ENCODE peak calls at places on chromosome 10, in six cellular contexts. One of them, this sample, is unnamed.

GRCh38 chr10:99930731-99931550 is 78.8 kb downstream of the DNMBP start:
- DNase-seq in ascending aorta: no peak
- DNase-seq in IMR-90: peak
- DNase-seq in Caco-2: peak
- DNase-seq in stomach: peak
- DNase-seq in GM06990: no peak
- DNase-seq in this sample: peak

GRCh38 chr10:124604214-124605000 is 139.8 kb downstream of the FAM53B start:
- DNase-seq in ascending aorta: no peak
- DNase-seq in IMR-90: no peak
- DNase-seq in stomach: no peak
- DNase-seq in GM06990: no peak
- DNase-seq in Caco-2: no peak
- DNase-seq in this sample: no peak

GRCh38 chr10:1316806-1317131 is 260.6 kb downstream of the WDR37 start:
- DNase-seq in stomach: no peak
- DNase-seq in GM06990: no peak
- DNase-seq in Caco-2: no peak
- DNase-seq in IMR-90: no peak
- DNase-seq in ascending aorta: no peak
- DNase-seq in this sample: no peak

GRCh38 chr10:3094565-3095168 is 27.3 kb downstream of the PFKP start:
- DNase-seq in IMR-90: peak
- DNase-seq in Caco-2: peak
- DNase-seq in ascending aorta: no peak
- DNase-seq in GM06990: no peak
- DNase-seq in stomach: no peak
- DNase-seq in this sample: peak

GRCh38 chr10:44988957-44989620 is 10.5 kb upstream of the DEPP1 start:
- DNase-seq in Caco-2: no peak
- DNase-seq in stomach: no peak
- DNase-seq in GM06990: no peak
- DNase-seq in IMR-90: no peak
- DNase-seq in ascending aorta: peak
- DNase-seq in this sample: no peak

GRCh38 chr10:46523881-46524470 is 32.5 kb downstream of the GPRIN2 start:
- DNase-seq in ascending aorta: peak
- DNase-seq in stomach: peak
- DNase-seq in IMR-90: peak
- DNase-seq in GM06990: no peak
- DNase-seq in Caco-2: no peak
- DNase-seq in this sample: peak

GRCh38 chr10:133070810-133071209 is 16.9 kb upstream of the ADGRA1 start:
- DNase-seq in ascending aorta: no peak
- DNase-seq in stomach: no peak
- DNase-seq in Caco-2: no peak
- DNase-seq in IMR-90: no peak
- DNase-seq in GM06990: no peak
- DNase-seq in this sample: no peak

GRCh38 chr10:104035817-104036384 is 49.8 kb downstream of the COL17A1 start:
- DNase-seq in stomach: no peak
- DNase-seq in GM06990: no peak
- DNase-seq in IMR-90: no peak
- DNase-seq in ascending aorta: no peak
- DNase-seq in Caco-2: no peak
- DNase-seq in this sample: no peak

GRCh38 chr10:62779487-62780248 is 24.9 kb upstream of the ADO start:
- DNase-seq in GM06990: peak
- DNase-seq in stomach: peak
- DNase-seq in IMR-90: peak
- DNase-seq in Caco-2: no peak
- DNase-seq in ascending aorta: no peak
- DNase-seq in this sample: peak

GRCh38 chr10:24816997-24817396 is 93.3 kb upstream of the ARHGAP21 start:
- DNase-seq in stomach: no peak
- DNase-seq in ascending aorta: no peak
- DNase-seq in GM06990: no peak
- DNase-seq in IMR-90: no peak
- DNase-seq in Caco-2: no peak
- DNase-seq in this sample: no peak

GRCh38 chr10:119616879-119617580 is 20.3 kb upstream of the TIAL1 start:
- DNase-seq in IMR-90: no peak
- DNase-seq in GM06990: no peak
- DNase-seq in ascending aorta: no peak
- DNase-seq in stomach: no peak
- DNase-seq in Caco-2: no peak
- DNase-seq in this sample: peak

GRCh38 chr10:111974325-111974724 is 209.2 kb downstream of the GPAM start:
- DNase-seq in stomach: no peak
- DNase-seq in ascending aorta: no peak
- DNase-seq in GM06990: no peak
- DNase-seq in IMR-90: no peak
- DNase-seq in Caco-2: no peak
- DNase-seq in this sample: no peak

GRCh38 chr10:13775786-13776780 is 189.3 kb downstream of the PRPF18 start:
- DNase-seq in stomach: no peak
- DNase-seq in Caco-2: no peak
- DNase-seq in IMR-90: peak
- DNase-seq in ascending aorta: no peak
- DNase-seq in GM06990: no peak
- DNase-seq in this sample: peak

GRCh38 chr10:77974396-77975074 is 48.0 kb upstream of the DLG5 start:
- DNase-seq in Caco-2: peak
- DNase-seq in stomach: peak
- DNase-seq in IMR-90: peak
- DNase-seq in GM06990: no peak
- DNase-seq in ascending aorta: peak
- DNase-seq in this sample: peak

GRCh38 chr10:124830445-124830844 is 28.8 kb downstream of the ABRAXAS2 start:
- DNase-seq in GM06990: no peak
- DNase-seq in Caco-2: no peak
- DNase-seq in IMR-90: no peak
- DNase-seq in stomach: no peak
- DNase-seq in ascending aorta: no peak
- DNase-seq in this sample: no peak

GRCh38 chr10:80924063-80924952 is 386.6 kb downstream of the SH2D4B start:
- DNase-seq in ascending aorta: no peak
- DNase-seq in GM06990: peak
- DNase-seq in stomach: peak
- DNase-seq in IMR-90: peak
- DNase-seq in Caco-2: peak
- DNase-seq in this sample: peak

GRCh38 chr10:114634607-114634974 is 23.5 kb downstream of the ABLIM1 start:
- DNase-seq in GM06990: no peak
- DNase-seq in Caco-2: peak
- DNase-seq in IMR-90: peak
- DNase-seq in ascending aorta: peak
- DNase-seq in stomach: no peak
- DNase-seq in this sample: peak

GRCh38 chr10:70478191-70479160 is at the start of gene PALD1:
- DNase-seq in GM06990: peak
- DNase-seq in ascending aorta: peak
- DNase-seq in Caco-2: peak
- DNase-seq in stomach: peak
- DNase-seq in IMR-90: no peak
- DNase-seq in this sample: peak

GRCh38 chr10:43966571-43966965 is 317.9 kb upstream of the ZNF32 start:
- DNase-seq in ascending aorta: peak
- DNase-seq in Caco-2: no peak
- DNase-seq in stomach: no peak
- DNase-seq in IMR-90: no peak
- DNase-seq in GM06990: no peak
- DNase-seq in this sample: no peak

GRCh38 chr10:126060232-126060935 is 164.0 kb downstream of the FANK1 start:
- DNase-seq in stomach: no peak
- DNase-seq in GM06990: no peak
- DNase-seq in IMR-90: peak
- DNase-seq in ascending aorta: peak
- DNase-seq in Caco-2: no peak
- DNase-seq in this sample: peak

GRCh38 chr10:15461353-15462108 is 90.4 kb upstream of the FAM171A1 start:
- DNase-seq in stomach: no peak
- DNase-seq in ascending aorta: peak
- DNase-seq in Caco-2: peak
- DNase-seq in IMR-90: peak
- DNase-seq in GM06990: no peak
- DNase-seq in this sample: peak

GRCh38 chr10:106076496-106076895 is 1088.0 kb downstream of the SORCS1 start:
- DNase-seq in ascending aorta: no peak
- DNase-seq in IMR-90: no peak
- DNase-seq in GM06990: no peak
- DNase-seq in stomach: no peak
- DNase-seq in Caco-2: no peak
- DNase-seq in this sample: no peak

GRCh38 chr10:128867119-128867518 is 599.9 kb upstream of the MGMT start:
- DNase-seq in GM06990: no peak
- DNase-seq in Caco-2: no peak
- DNase-seq in stomach: no peak
- DNase-seq in IMR-90: no peak
- DNase-seq in ascending aorta: no peak
- DNase-seq in this sample: no peak

GRCh38 chr10:71780722-71781121 is 7.4 kb upstream of the VSIR start:
- DNase-seq in stomach: no peak
- DNase-seq in GM06990: no peak
- DNase-seq in ascending aorta: no peak
- DNase-seq in Caco-2: no peak
- DNase-seq in IMR-90: no peak
- DNase-seq in this sample: no peak

GRCh38 chr10:29110172-29110571 is 178.7 kb upstream of the LYZL1 start:
- DNase-seq in GM06990: no peak
- DNase-seq in stomach: no peak
- DNase-seq in ascending aorta: no peak
- DNase-seq in IMR-90: no peak
- DNase-seq in Caco-2: peak
- DNase-seq in this sample: no peak

GRCh38 chr10:52566471-52567246 is 205.9 kb downstream of the MBL2 start:
- DNase-seq in IMR-90: peak
- DNase-seq in stomach: no peak
- DNase-seq in Caco-2: peak
- DNase-seq in GM06990: no peak
- DNase-seq in ascending aorta: no peak
- DNase-seq in this sample: peak

GRCh38 chr10:102624094-102624493 is 20.2 kb upstream of the TRIM8 start:
- DNase-seq in ascending aorta: no peak
- DNase-seq in GM06990: no peak
- DNase-seq in Caco-2: no peak
- DNase-seq in stomach: no peak
- DNase-seq in IMR-90: no peak
- DNase-seq in this sample: no peak
- H3K4me3 ChIP-seq in ascending aorta: no peak
- H3K4me3 ChIP-seq in GM06990: no peak
- H3K4me3 ChIP-seq in Caco-2: no peak
- H3K4me3 ChIP-seq in stomach: no peak
- H3K4me3 ChIP-seq in IMR-90: no peak
- H3K4me3 ChIP-seq in this sample: no peak

GRCh38 chr10:33289776-33290175 is 44.7 kb downstream of the NRP1 start:
- DNase-seq in ascending aorta: no peak
- DNase-seq in IMR-90: no peak
- DNase-seq in GM06990: no peak
- DNase-seq in Caco-2: no peak
- DNase-seq in stomach: no peak
- DNase-seq in this sample: no peak

GRCh38 chr10:33293081-33293480 is 41.4 kb downstream of the NRP1 start:
- DNase-seq in Caco-2: no peak
- DNase-seq in GM06990: no peak
- DNase-seq in stomach: no peak
- DNase-seq in ascending aorta: no peak
- DNase-seq in IMR-90: no peak
- DNase-seq in this sample: no peak

GRCh38 chr10:33288127-33288526 is 46.3 kb downstream of the NRP1 start:
- DNase-seq in stomach: no peak
- DNase-seq in Caco-2: no peak
- DNase-seq in GM06990: no peak
- DNase-seq in IMR-90: no peak
- DNase-seq in ascending aorta: no peak
- DNase-seq in this sample: no peak

GRCh38 chr10:33291053-33291592 is 43.3 kb downstream of the NRP1 start:
- DNase-seq in stomach: no peak
- DNase-seq in GM06990: no peak
- DNase-seq in ascending aorta: no peak
- DNase-seq in IMR-90: peak
- DNase-seq in Caco-2: no peak
- DNase-seq in this sample: peak

GRCh38 chr10:33290286-33291052 is 44.0 kb downstream of the NRP1 start:
- DNase-seq in Caco-2: no peak
- DNase-seq in stomach: no peak
- DNase-seq in IMR-90: no peak
- DNase-seq in GM06990: no peak
- DNase-seq in ascending aorta: no peak
- DNase-seq in this sample: no peak
- TF ChIP-seq CTCF in Caco-2: peak
- TF ChIP-seq CTCF in stomach: no peak
- TF ChIP-seq CTCF in IMR-90: peak
- TF ChIP-seq CTCF in GM06990: no peak
- TF ChIP-seq CTCF in ascending aorta: no peak
- TF ChIP-seq CTCF in this sample: peak

DNA sequence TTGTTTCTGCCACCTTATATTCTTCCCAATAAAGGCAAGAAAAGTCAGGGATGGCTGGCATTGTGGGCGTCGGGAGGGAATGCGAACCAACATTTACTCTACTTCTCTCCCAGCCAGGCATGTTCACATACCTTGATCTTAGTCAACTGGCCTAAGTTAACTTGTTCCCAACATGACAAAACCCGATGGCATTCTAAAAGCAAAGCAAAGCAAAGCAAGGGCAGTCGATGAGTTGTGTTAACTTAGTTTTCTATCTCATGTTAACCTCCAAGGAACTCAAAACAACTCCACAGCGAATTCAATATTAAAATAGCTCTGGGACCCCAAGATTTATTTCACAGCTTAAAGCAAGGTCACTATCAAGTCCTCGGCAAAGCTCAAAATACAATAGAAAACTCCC is 1.2 kb upstream of the CCNY start:
- DNase-seq in GM06990: no peak
- DNase-seq in ascending aorta: no peak
- DNase-seq in stomach: no peak
- DNase-seq in Caco-2: no peak
- DNase-seq in IMR-90: peak
- DNase-seq in this sample: no peak
- H3K4me3 ChIP-seq in GM06990: peak
- H3K4me3 ChIP-seq in ascending aorta: peak
- H3K4me3 ChIP-seq in stomach: peak
- H3K4me3 ChIP-seq in Caco-2: peak
- H3K4me3 ChIP-seq in IMR-90: peak
- H3K4me3 ChIP-seq in this sample: peak

DNA sequence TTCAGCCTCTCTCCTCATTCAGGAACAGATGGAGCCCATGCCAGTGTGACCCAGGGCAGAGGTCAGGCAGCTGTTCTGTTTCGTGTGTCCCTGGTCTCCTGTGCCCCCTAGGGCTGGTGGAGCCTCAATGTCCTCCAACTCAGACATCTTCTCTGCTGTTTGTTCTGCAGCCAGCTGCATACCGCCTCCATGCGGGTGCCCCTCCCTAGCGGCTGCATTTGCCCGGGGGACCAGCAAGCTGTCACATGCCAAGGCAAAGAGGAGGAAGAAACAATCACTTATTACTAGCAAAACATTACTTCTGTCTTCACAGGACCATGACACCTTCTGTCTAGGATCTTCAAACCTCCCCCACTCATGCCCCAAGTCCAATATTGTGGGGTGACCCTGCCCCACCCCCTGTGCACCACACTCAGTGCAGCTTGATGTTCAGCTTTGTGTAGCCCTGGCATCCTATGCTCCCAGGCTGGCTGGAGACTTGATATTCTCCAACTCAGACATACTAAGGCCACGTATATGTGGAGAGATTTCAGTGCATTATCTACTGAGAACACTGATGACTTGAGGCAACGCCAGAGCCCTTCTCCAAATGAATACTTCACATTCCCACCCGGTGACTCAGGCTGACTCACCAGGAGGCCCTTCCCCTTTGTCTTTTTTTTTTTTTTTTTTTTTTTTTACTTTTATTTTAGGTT is 188.9 kb downstream of the SKIDA1 start:
- DNase-seq in ascending aorta: peak
- DNase-seq in stomach: no peak
- DNase-seq in GM06990: no peak
- DNase-seq in IMR-90: peak
- DNase-seq in Caco-2: peak
- DNase-seq in this sample: peak
- TF ChIP-seq CTCF in ascending aorta: no peak
- TF ChIP-seq CTCF in stomach: no peak
- TF ChIP-seq CTCF in GM06990: no peak
- TF ChIP-seq CTCF in IMR-90: no peak
- TF ChIP-seq CTCF in Caco-2: peak
- TF ChIP-seq CTCF in this sample: peak

This sample was measured in choroid plexus epithelial cell.